ENCODE peak calls at places on chromosomes 12 and 14, in seven cellular contexts. L, E, B, D, H, C and O are unnamed samples.

GRCh38 chr12:4506870-4507269 is 31.8 kb upstream of the RAD51AP1 start:
- ATAC-seq in L (peak), E (no peak), B (peak), D (peak), H (no peak), C (no peak), O (no peak)

GRCh38 chr14:50977863-50978520 is 33.7 kb upstream of the PYGL start:
- ATAC-seq in L (peak), E (no peak), B (no peak), D (no peak), H (no peak), C (peak), O (no peak)

GRCh38 chr12:121123488-121123887 is 9.2 kb upstream of the P2RX7 start:
- ATAC-seq in L (no peak), E (no peak), B (no peak), D (no peak), H (no peak), C (no peak), O (no peak)

GRCh38 chr12:64634508-64635092 is 24.3 kb downstream of the RASSF3 start:
- ATAC-seq in L (no peak), E (no peak), B (no peak), D (no peak), H (no peak), C (no peak), O (no peak)

GRCh38 chr12:110010853-110011835 is 11.9 kb downstream of the ANKRD13A start:
- ATAC-seq in L (peak), E (no peak), B (no peak), D (no peak), H (no peak), C (peak), O (no peak)

GRCh38 chr12:68630050-68630449 is 19.4 kb downstream of the RAP1B start:
- ATAC-seq in L (peak), E (no peak), B (no peak), D (peak), H (no peak), C (peak), O (peak)

GRCh38 chr12:122336015-122336946 is 70.0 kb upstream of the VPS33A start:
- ATAC-seq in L (peak), E (peak), B (peak), D (peak), H (no peak), C (no peak), O (peak)

GRCh38 chr12:111997300-111997699 is 15.7 kb downstream of the TMEM116 start:
- ATAC-seq in L (no peak), E (no peak), B (no peak), D (no peak), H (no peak), C (no peak), O (no peak)

GRCh38 chr12:42238240-42239140 is at the start of gene YAF2:
- ATAC-seq in L (peak), E (peak), B (peak), D (peak), H (peak), C (peak), O (peak)

GRCh38 chr12:3792623-3793288 is 39.8 kb upstream of the CRACR2A start:
- ATAC-seq in L (no peak), E (no peak), B (no peak), D (no peak), H (no peak), C (no peak), O (no peak)

GRCh38 chr12:116694653-116695463 is 43.0 kb downstream of the SPRING1 start:
- ATAC-seq in L (no peak), E (no peak), B (no peak), D (no peak), H (no peak), C (no peak), O (no peak)

GRCh38 chr14:67486890-67487289 is 1.6 kb downstream of the TMEM229B start:
- ATAC-seq in L (no peak), E (no peak), B (no peak), D (no peak), H (no peak), C (no peak), O (no peak)

GRCh38 chr12:12533238-12533829 is 29.3 kb downstream of the DUSP16 start:
- ATAC-seq in L (no peak), E (peak), B (no peak), D (no peak), H (peak), C (peak), O (peak)

GRCh38 chr12:132672678-132673077 is 14.5 kb downstream of the POLE start:
- ATAC-seq in L (no peak), E (no peak), B (no peak), D (no peak), H (no peak), C (no peak), O (no peak)

GRCh38 chr12:14514154-14514842 is 53.4 kb downstream of the PLBD1 start:
- ATAC-seq in L (peak), E (peak), B (peak), D (peak), H (no peak), C (peak), O (peak)

GRCh38 chr12:92603741-92604432 is 98.9 kb upstream of the PLEKHG7 start:
- ATAC-seq in L (peak), E (no peak), B (no peak), D (peak), H (no peak), C (peak), O (peak)

GRCh38 chr12:111178194-111179081 is 190.5 kb downstream of the PHETA1 start:
- ATAC-seq in L (no peak), E (no peak), B (no peak), D (no peak), H (no peak), C (no peak), O (no peak)

GRCh38 chr14:100842799-100843198 is 16.9 kb downstream of the MEG3 start:
- ATAC-seq in L (no peak), E (no peak), B (peak), D (no peak), H (peak), C (no peak), O (no peak)

GRCh38 chr14:77052281-77053044 is 24.0 kb upstream of the IRF2BPL start:
- ATAC-seq in L (no peak), E (peak), B (peak), D (peak), H (no peak), C (peak), O (peak)

GRCh38 chr12:13313886-13314285 is 117.4 kb downstream of the EMP1 start:
- ATAC-seq in L (no peak), E (no peak), B (no peak), D (no peak), H (no peak), C (no peak), O (no peak)

GRCh38 chr12:108833355-108833733 is 24.0 kb downstream of the SSH1 start:
- ATAC-seq in L (no peak), E (peak), B (peak), D (no peak), H (peak), C (peak), O (peak)

GRCh38 chr14:99181246-99181645 is 90.8 kb downstream of the BCL11B start:
- ATAC-seq in L (peak), E (no peak), B (no peak), D (no peak), H (no peak), C (no peak), O (no peak)

GRCh38 chr14:50758279-50758678 is 72.7 kb downstream of the NIN start:
- ATAC-seq in L (no peak), E (no peak), B (no peak), D (no peak), H (no peak), C (no peak), O (no peak)

GRCh38 chr14:72715910-72716268 is 178.0 kb downstream of the DPF3 start:
- ATAC-seq in L (no peak), E (no peak), B (no peak), D (no peak), H (peak), C (peak), O (no peak)

GRCh38 chr12:2215709-2216560 is 163.1 kb downstream of the CACNA1C start:
- ATAC-seq in L (no peak), E (no peak), B (peak), D (no peak), H (no peak), C (no peak), O (no peak)

GRCh38 chr12:66956300-66956699 is 277.4 kb upstream of the GRIP1 start:
- ATAC-seq in L (no peak), E (no peak), B (no peak), D (no peak), H (no peak), C (no peak), O (peak)

GRCh38 chr14:49218436-49219092 is 367.6 kb downstream of the RPS29 start:
- ATAC-seq in L (no peak), E (no peak), B (no peak), D (no peak), H (peak), C (peak), O (no peak)

GRCh38 chr12:89529738-89530137 is 3.9 kb upstream of the POC1B start:
- ATAC-seq in L (peak), E (no peak), B (peak), D (peak), H (no peak), C (no peak), O (peak)

GRCh38 chr12:2481951-2482350 is 312.8 kb upstream of the FKBP4 start:
- ATAC-seq in L (no peak), E (no peak), B (no peak), D (no peak), H (no peak), C (no peak), O (no peak)

GRCh38 chr12:123107926-123108681 is 42.8 kb downstream of the PITPNM2 start:
- ATAC-seq in L (no peak), E (no peak), B (no peak), D (no peak), H (no peak), C (no peak), O (no peak)